ENCODE peak calls at places on chromosomes 6 and 20, in ten cellular contexts. Z is right atrium auricular region; T is CD8-positive, alpha-beta T cell; A is cardiac muscle cell; M is fibroblast of lung; F is BJ; W is neural progenitor cell; C is heart left ventricle; K is adrenal gland; D is PC-3. I is an unnamed sample.

GRCh38 chr6:157976345-157977175 is 5.1 kb upstream of the SYNJ2 start:
- DNase-seq in Z (no peak), T (no peak), A (no peak), M (no peak), F (no peak), W (no peak), C (no peak), K (no peak), D (no peak), I (no peak)

GRCh38 chr6:82408952-82409421 is 45.4 kb downstream of the TPBG start:
- DNase-seq in Z (no peak), T (no peak), A (peak), M (peak), F (no peak), W (no peak), C (no peak), K (no peak), D (peak), I (peak)

GRCh38 chr6:92684386-92684785 is 735.0 kb downstream of the EPHA7 start:
- DNase-seq in Z (no peak), T (no peak), A (peak), M (peak), F (no peak), W (no peak), C (no peak), K (no peak), D (peak), I (no peak)

GRCh38 chr6:167443098-167443680 is 118.3 kb downstream of the TTLL2 start:
- DNase-seq in Z (no peak), T (no peak), A (no peak), M (no peak), F (no peak), W (peak), C (no peak), K (no peak), D (no peak), I (no peak)

GRCh38 chr6:15824851-15825250 is 162.0 kb upstream of the DTNBP1 start:
- DNase-seq in Z (no peak), T (no peak), A (no peak), M (no peak), F (no peak), W (no peak), C (no peak), K (no peak), D (no peak), I (no peak)

GRCh38 chr6:43614396-43614730 is 14.7 kb downstream of the GTPBP2 start:
- DNase-seq in Z (no peak), T (no peak), A (no peak), M (no peak), F (no peak), W (no peak), C (no peak), K (no peak), D (no peak), I (no peak)

GRCh38 chr6:142324111-142324510 is 22.3 kb downstream of the ADGRG6 start:
- DNase-seq in Z (no peak), T (no peak), A (no peak), M (no peak), F (no peak), W (no peak), C (no peak), K (no peak), D (no peak), I (no peak)

GRCh38 chr6:4351857-4352669 is 216.7 kb upstream of the ECI2 start:
- DNase-seq in Z (peak), T (no peak), A (peak), M (peak), F (peak), W (peak), C (peak), K (peak), D (peak), I (no peak)

GRCh38 chr20:62553136-62553837 is 77.5 kb upstream of the GATA5 start:
- DNase-seq in Z (no peak), T (no peak), A (no peak), M (no peak), F (no peak), W (no peak), C (no peak), K (no peak), D (no peak), I (no peak)

GRCh38 chr6:2021713-2022125 is 223.7 kb downstream of the GMDS start:
- DNase-seq in Z (peak), T (no peak), A (peak), M (peak), F (peak), W (peak), C (peak), K (peak), D (peak), I (no peak)

GRCh38 chr6:105137388-105137787 is 42.4 kb downstream of the POPDC3 start:
- DNase-seq in Z (no peak), T (no peak), A (peak), M (peak), F (no peak), W (peak), C (peak), K (no peak), D (no peak), I (no peak)

GRCh38 chr6:44737829-44738528 is 350.5 kb downstream of the CDC5L start:
- DNase-seq in Z (no peak), T (no peak), A (no peak), M (no peak), F (no peak), W (no peak), C (no peak), K (no peak), D (no peak), I (peak)

GRCh38 chr6:30752164-30752927 is 8.0 kb upstream of the IER3 start:
- DNase-seq in Z (peak), T (no peak), A (peak), M (peak), F (peak), W (no peak), C (peak), K (peak), D (peak), I (no peak)

GRCh38 chr20:52447232-52447566 is 255.6 kb upstream of the ZFP64 start:
- DNase-seq in Z (no peak), T (no peak), A (no peak), M (no peak), F (no peak), W (no peak), C (no peak), K (no peak), D (no peak), I (no peak)

GRCh38 chr6:73042892-73043291 is 182.4 kb downstream of the KHDC1L start:
- DNase-seq in Z (no peak), T (no peak), A (peak), M (no peak), F (no peak), W (no peak), C (no peak), K (no peak), D (no peak), I (no peak)

GRCh38 chr20:32397567-32398084 is 39.5 kb downstream of the ASXL1 start:
- DNase-seq in Z (no peak), T (no peak), A (peak), M (no peak), F (no peak), W (no peak), C (no peak), K (no peak), D (no peak), I (no peak)

GRCh38 chr6:122459240-122459639 is 12.4 kb downstream of the SERINC1 start:
- DNase-seq in Z (no peak), T (no peak), A (no peak), M (no peak), F (no peak), W (no peak), C (no peak), K (no peak), D (peak), I (no peak)

GRCh38 chr20:51918561-51918960 is 116.2 kb upstream of the SALL4 start:
- DNase-seq in Z (no peak), T (no peak), A (no peak), M (no peak), F (no peak), W (no peak), C (no peak), K (no peak), D (peak), I (no peak)

GRCh38 chr6:14848019-14848418 is 397.9 kb upstream of the JARID2 start:
- DNase-seq in Z (no peak), T (no peak), A (no peak), M (peak), F (peak), W (no peak), C (no peak), K (no peak), D (no peak), I (no peak)

GRCh38 chr6:15504581-15505350 is 158.1 kb downstream of the DTNBP1 start:
- DNase-seq in Z (peak), T (no peak), A (peak), M (peak), F (peak), W (no peak), C (peak), K (peak), D (peak), I (no peak)

GRCh38 chr20:56516631-56517030 is 7.9 kb upstream of the FAM209A start:
- DNase-seq in Z (no peak), T (no peak), A (no peak), M (no peak), F (no peak), W (no peak), C (no peak), K (no peak), D (no peak), I (no peak)

GRCh38 chr6:17485946-17486345 is 92.6 kb downstream of the CAP2 start:
- DNase-seq in Z (no peak), T (no peak), A (no peak), M (no peak), F (no peak), W (no peak), C (no peak), K (no peak), D (no peak), I (no peak)

GRCh38 chr6:17484201-17484606 is 90.8 kb downstream of the CAP2 start:
- DNase-seq in Z (no peak), T (no peak), A (no peak), M (no peak), F (no peak), W (no peak), C (peak), K (no peak), D (no peak), I (no peak)

GRCh38 chr6:17486680-17487079 is 93.3 kb downstream of the CAP2 start:
- DNase-seq in Z (no peak), T (no peak), A (no peak), M (no peak), F (no peak), W (no peak), C (peak), K (no peak), D (no peak), I (no peak)

GRCh38 chr6:17483391-17484016 is 90.1 kb downstream of the CAP2 start:
- DNase-seq in Z (no peak), T (no peak), A (no peak), M (no peak), F (no peak), W (no peak), C (peak), K (no peak), D (no peak), I (no peak)

DNA sequence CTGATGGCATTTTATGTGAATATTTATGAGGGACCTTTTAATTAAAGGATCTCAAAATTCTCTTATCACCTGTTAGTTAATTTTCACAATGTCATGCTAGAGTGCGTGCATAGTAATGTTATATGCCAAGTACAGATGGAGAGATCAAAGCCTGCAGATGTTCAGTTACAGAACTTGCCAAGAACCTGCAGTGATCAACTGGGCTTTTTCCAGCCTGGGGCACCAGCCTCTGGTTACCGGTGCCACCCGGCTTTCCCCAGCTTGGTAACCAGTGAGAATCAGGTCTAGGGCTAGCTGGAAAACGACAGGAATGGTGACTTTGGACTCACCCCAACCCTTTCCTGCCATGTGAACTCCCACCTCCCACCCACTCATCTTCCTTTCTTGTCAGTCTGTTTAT is 91.8 kb downstream of the CAP2 start:
- DNase-seq in Z (no peak), T (no peak), A (no peak), M (no peak), F (no peak), W (no peak), C (no peak), K (no peak), D (no peak), I (no peak)
- H3K4me3 ChIP-seq in Z (no peak), T (no peak), A (no peak), M (no peak), F (no peak), W (no peak), C (no peak), K (no peak), D (no peak), I (no peak)

DNA sequence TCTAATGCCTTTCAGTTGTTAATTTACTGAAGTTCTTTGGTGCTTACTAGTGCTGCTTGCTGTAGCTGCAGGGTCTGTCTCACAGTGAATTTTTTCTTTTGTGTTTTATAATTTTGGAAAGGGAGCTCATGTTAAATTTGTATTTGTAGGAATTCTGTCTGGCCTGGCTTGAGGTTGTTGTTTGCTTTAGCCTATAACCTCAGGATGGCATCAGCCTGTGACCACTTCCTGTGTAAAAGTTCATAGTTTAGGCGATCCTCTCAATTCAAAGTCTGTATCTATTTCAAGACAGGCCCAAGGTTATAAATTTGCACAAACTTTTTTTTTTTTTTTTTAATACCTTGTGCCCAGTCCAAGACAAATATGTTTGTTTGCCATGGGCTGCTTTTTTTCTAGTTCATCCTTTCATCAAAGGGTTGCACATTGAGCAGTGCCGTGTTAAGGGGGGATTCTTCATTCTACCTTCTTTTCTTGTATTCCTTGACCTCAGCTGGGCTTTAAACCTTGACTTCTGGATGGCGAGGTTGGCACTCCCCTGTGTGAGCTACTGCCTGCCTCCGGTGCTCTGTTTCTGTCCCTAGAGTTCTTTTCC is 7.3 kb downstream of the RIPK1 start:
- DNase-seq in Z (no peak), T (no peak), A (peak), M (no peak), F (no peak), W (no peak), C (no peak), K (no peak), D (peak), I (no peak)
- H3K4me3 ChIP-seq in Z (no peak), T (no peak), A (no peak), M (no peak), F (no peak), W (no peak), C (no peak), K (no peak), D (no peak), I (no peak)

GRCh38 chr6:50030777-50031562 is 9.2 kb upstream of the DEFB110 start:
- DNase-seq in Z (no peak), T (no peak), A (no peak), M (no peak), F (no peak), W (peak), C (no peak), K (peak), D (peak), I (peak)
- H3K4me3 ChIP-seq in Z (no peak), T (no peak), A (no peak), M (no peak), F (no peak), W (no peak), C (no peak), K (no peak), D (no peak), I (no peak)

GRCh38 chr6:47306887-47307286 is 2.8 kb downstream of the TNFRSF21 start:
- DNase-seq in Z (no peak), T (no peak), A (peak), M (peak), F (no peak), W (no peak), C (no peak), K (no peak), D (peak), I (no peak)
- H3K4me3 ChIP-seq in Z (no peak), T (no peak), A (no peak), M (peak), F (no peak), W (no peak), C (no peak), K (no peak), D (peak), I (no peak)

GRCh38 chr6:83709748-83710050 is 798 bp upstream of the SNAP91 start:
- DNase-seq in Z (no peak), T (no peak), A (no peak), M (no peak), F (no peak), W (no peak), C (no peak), K (no peak), D (no peak), I (no peak)
- H3K4me3 ChIP-seq in Z (peak), T (no peak), A (peak), M (no peak), F (no peak), W (peak), C (no peak), K (no peak), D (no peak), I (peak)

I was measured in GM12865.